ENCODE peak calls at places on chromosome X, in six cellular contexts. G is H1, I is transverse colon, R is stomach, T is suprapubic skin, W is esophagus muscularis mucosa. S is an unnamed sample.
A peak's percentile ranks its signal among the peaks of the same experiment; 100 is the strongest.

GRCh38 chrX:130083656-130084382 is 26.5 kb downstream of the ELF4 start:
- DNase-seq in G (no peak), I (no peak), R (no peak), T (no peak), W (no peak), S (no peak)

GRCh38 chrX:40008841-40009461 is 88.8 kb downstream of the BCOR start:
- DNase-seq in G (no peak), I (peak; percentile 29), R (no peak), T (peak; percentile 73), W (no peak), S (no peak)

GRCh38 chrX:107725761-107726555 is 49.6 kb downstream of the TSC22D3 start:
- DNase-seq in G (no peak), I (no peak), R (no peak), T (no peak), W (no peak), S (peak; percentile 47)

GRCh38 chrX:21972046-21972445 is 31.5 kb downstream of the SMS start:
- DNase-seq in G (no peak), I (no peak), R (no peak), T (no peak), W (no peak), S (no peak)

GRCh38 chrX:15441464-15441863 is 51.7 kb downstream of the PIR start:
- DNase-seq in G (no peak), I (no peak), R (no peak), T (no peak), W (no peak), S (no peak)

GRCh38 chrX:40867352-40867751 is 132.0 kb upstream of the MED14 start:
- DNase-seq in G (no peak), I (no peak), R (no peak), T (no peak), W (no peak), S (peak; percentile 20)

GRCh38 chrX:439236-439635 is 52.5 kb upstream of the PPP2R3B start:
- DNase-seq in G (no peak), I (no peak), R (no peak), T (no peak), W (no peak), S (no peak)

GRCh38 chrX:140274761-140275525 is 229.9 kb downstream of the SOX3 start:
- DNase-seq in G (peak; percentile 9), I (no peak), R (no peak), T (no peak), W (no peak), S (no peak)

DNA sequence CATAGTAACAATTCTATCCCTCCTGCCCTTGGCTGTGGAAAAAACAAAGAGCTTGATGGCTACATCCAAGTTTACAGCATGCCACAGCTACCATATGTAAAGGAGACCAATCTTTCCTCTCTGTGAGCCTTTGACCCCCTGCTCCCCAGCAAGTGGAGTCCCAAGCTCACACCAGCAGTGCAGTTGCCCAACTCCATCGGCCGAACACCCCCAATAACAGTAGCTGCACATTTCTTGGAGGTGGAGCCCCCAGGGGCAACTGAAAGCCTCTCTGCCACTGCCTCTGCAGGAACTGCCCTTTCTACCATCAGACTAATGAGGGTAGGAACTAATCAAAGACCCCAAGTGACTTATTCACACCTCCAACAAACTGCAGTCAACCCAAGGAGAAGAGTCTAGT is 81.0 kb upstream of the TCEAL2 start:
- DNase-seq in G (no peak), I (no peak), R (no peak), T (no peak), W (no peak), S (no peak)
- TF ChIP-seq EP300 in G (no peak), I (no peak), R (no peak), T (no peak), W (no peak), S (no peak)

GRCh38 chrX:9341305-9342201 is 123.3 kb upstream of the TBL1X start:
- DNase-seq in G (no peak), I (peak; percentile 81), R (peak; percentile 68), T (no peak), W (peak; percentile 91), S (peak; percentile 75)

GRCh38 chrX:9343971-9344370 is 120.9 kb upstream of the TBL1X start:
- DNase-seq in G (no peak), I (no peak), R (no peak), T (no peak), W (no peak), S (no peak)

GRCh38 chrX:9340619-9341304 is 124.1 kb upstream of the TBL1X start:
- DNase-seq in G (no peak), I (peak; percentile 26), R (peak; percentile 27), T (no peak), W (no peak), S (peak; percentile 33)

GRCh38 chrX:9339603-9340569 is 125.0 kb upstream of the TBL1X start:
- DNase-seq in G (no peak), I (peak; percentile 22), R (no peak), T (no peak), W (peak; percentile 91), S (peak; percentile 33)

DNA sequence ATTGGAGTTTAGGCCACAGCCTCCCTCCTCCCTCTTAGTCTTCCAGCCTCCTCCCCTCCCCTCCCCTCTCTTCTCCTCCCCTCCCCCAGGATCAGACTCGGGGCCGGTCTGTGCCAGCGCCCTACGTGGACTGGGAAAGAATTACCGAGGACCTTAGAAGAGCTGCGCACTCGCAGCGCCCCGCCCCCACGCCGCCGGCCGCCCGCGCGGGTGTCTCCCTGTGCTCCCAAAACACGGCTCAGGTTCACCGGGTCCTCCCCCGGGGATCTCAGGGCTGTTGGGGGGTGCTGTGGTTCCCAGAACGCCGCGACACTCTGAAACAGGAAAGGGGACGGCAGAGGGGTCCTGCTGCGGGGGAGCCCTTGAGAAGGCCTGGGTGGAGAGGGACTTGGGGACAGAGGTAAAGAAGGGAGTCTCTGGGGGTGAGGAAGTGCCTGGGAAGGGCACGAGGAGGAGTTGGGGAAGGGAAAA is 122.2 kb upstream of the TBL1X start:
- DNase-seq in G (peak; percentile 46), I (peak; percentile 85), R (peak; percentile 83), T (peak; percentile 80), W (peak; percentile 93), S (peak; percentile 87)
- TF ChIP-seq EP300 in G (peak; percentile 51), I (no peak), R (no peak), T (no peak), W (no peak), S (no peak)

GRCh38 chrX:133497356-133497755 is 82.1 kb upstream of the GPC4 start:
- DNase-seq in G (no peak), I (no peak), R (no peak), T (no peak), W (no peak), S (no peak)

GRCh38 chrX:133493366-133493765 is 78.1 kb upstream of the GPC4 start:
- DNase-seq in G (no peak), I (no peak), R (no peak), T (no peak), W (no peak), S (no peak)

GRCh38 chrX:133490955-133491354 is 75.7 kb upstream of the GPC4 start:
- DNase-seq in G (no peak), I (no peak), R (no peak), T (no peak), W (no peak), S (no peak)

DNA sequence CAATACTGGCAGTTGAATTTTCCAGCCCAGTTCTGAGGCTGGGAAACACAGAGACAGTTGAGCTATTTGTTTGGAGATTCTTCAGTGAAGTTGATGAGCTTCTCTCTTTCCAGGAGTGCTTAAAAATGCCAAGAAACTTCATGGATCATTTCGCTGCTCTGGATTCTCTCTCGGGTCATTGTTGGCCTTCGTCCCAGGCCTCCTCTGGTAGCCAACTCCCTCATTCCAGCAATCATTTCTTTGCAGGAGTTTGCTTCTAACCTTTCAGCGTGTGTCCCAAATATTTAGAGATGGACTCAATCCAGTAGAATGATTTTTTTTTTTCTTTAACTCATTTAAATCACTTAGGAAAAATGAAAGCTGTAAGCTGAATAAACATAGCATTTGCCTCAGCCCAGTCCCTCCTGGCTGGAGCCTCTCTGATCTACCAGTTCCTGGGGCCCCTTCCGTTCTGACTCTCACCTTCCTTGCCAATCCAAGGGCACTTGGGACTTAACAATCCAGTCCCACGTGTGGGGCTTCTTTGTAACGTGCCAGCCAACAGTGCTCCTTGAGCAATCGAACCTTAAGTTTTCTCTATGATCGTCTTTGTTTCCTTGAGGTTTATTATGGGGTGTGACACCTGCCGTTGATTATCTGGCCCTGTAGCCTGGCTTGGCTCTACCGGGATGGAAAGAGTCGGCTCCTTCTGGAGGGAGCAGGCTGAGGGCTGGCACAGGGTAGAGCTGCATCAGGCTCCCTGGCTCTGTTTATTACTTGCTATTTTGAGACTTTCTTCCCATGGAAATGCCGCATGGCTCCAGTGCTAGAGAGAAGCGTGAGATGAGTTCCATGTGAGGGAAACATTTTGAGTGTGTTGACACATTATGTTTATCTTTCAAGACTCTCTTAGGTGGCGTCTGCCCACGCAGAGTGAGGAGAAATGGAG is 80.4 kb upstream of the GPC4 start:
- DNase-seq in G (no peak), I (peak; percentile 63), R (peak; percentile 29), T (peak; percentile 78), W (no peak), S (peak; percentile 72)
- TF ChIP-seq EP300 in G (no peak), I (no peak), R (no peak), T (no peak), W (no peak), S (no peak)

GRCh38 chrX:123399709-123400108 is 215.6 kb downstream of the GRIA3 start:
- DNase-seq in G (no peak), I (no peak), R (no peak), T (no peak), W (no peak), S (no peak)
- TF ChIP-seq EP300 in G (no peak), I (no peak), R (no peak), T (no peak), W (no peak), S (no peak)

S was measured in ovary.